ENCODE peak calls at places on chromosomes 4 and X, in ten cellular contexts. Y is NCI-H226; L is ELR; O is MG63; S is naive thymus-derived CD8-positive, alpha-beta T cell; A is stimulated activated CD8-positive, alpha-beta memory T cell treated with anti-CD3 and anti-CD28 coated beads, Interleukin-15, amount 100 ng/mL, for 4 hours; V is DMS153; J is endodermal cell; H is suprapubic skin; M is CD8-positive, alpha-beta T cell. K is an unnamed sample.

GRCh38 chr4:26912069-26912468 is 51.4 kb downstream of the STIM2 start:
- DNase-seq in Y (no peak), L (no peak), O (no peak), S (no peak), A (no peak), V (no peak), J (no peak), H (no peak), M (no peak), K (no peak)

GRCh38 chr4:78687818-78688217 is 88.3 kb upstream of the BMP2K start:
- DNase-seq in Y (no peak), L (no peak), O (no peak), S (no peak), A (no peak), V (no peak), J (no peak), H (no peak), M (no peak), K (no peak)

GRCh38 chr4:89293299-89293698 is 14.3 kb downstream of the GPRIN3 start:
- DNase-seq in Y (no peak), L (no peak), O (no peak), S (no peak), A (no peak), V (no peak), J (no peak), H (no peak), M (no peak), K (no peak)

GRCh38 chrX:68693481-68694410 is 46.3 kb downstream of the STARD8 start:
- DNase-seq in Y (peak), L (peak), O (peak), S (no peak), A (no peak), V (no peak), J (peak), H (peak), M (no peak), K (peak)

GRCh38 chr4:72767903-72768817 is 199.1 kb upstream of the ADAMTS3 start:
- DNase-seq in Y (peak), L (peak), O (no peak), S (no peak), A (no peak), V (no peak), J (no peak), H (no peak), M (no peak), K (no peak)

GRCh38 chr4:186072516-186072915 is 3.6 kb downstream of the TLR3 start:
- DNase-seq in Y (no peak), L (no peak), O (no peak), S (no peak), A (no peak), V (no peak), J (no peak), H (no peak), M (no peak), K (no peak)

GRCh38 chr4:19969492-19969891 is 282.2 kb upstream of the SLIT2 start:
- DNase-seq in Y (no peak), L (peak), O (no peak), S (no peak), A (no peak), V (no peak), J (no peak), H (no peak), M (no peak), K (no peak)

GRCh38 chr4:69894221-69894620 is 34.3 kb upstream of the SULT1E1 start:
- DNase-seq in Y (no peak), L (no peak), O (no peak), S (no peak), A (no peak), V (no peak), J (no peak), H (no peak), M (no peak), K (no peak)

GRCh38 chrX:64394874-64395567 is at the start of gene MTMR8:
- DNase-seq in Y (no peak), L (peak), O (peak), S (peak), A (peak), V (no peak), J (peak), H (peak), M (peak), K (no peak)

GRCh38 chr4:4492161-4492847 is 49.5 kb downstream of the STX18 start:
- DNase-seq in Y (peak), L (peak), O (no peak), S (no peak), A (no peak), V (no peak), J (no peak), H (no peak), M (no peak), K (no peak)

GRCh38 chr4:81736324-81736723 is 264.6 kb upstream of the RASGEF1B start:
- DNase-seq in Y (no peak), L (no peak), O (no peak), S (no peak), A (no peak), V (no peak), J (peak), H (no peak), M (no peak), K (no peak)

GRCh38 chr4:184330008-184330400 is 112.3 kb upstream of the ENPP6 start:
- DNase-seq in Y (no peak), L (no peak), O (no peak), S (no peak), A (no peak), V (no peak), J (no peak), H (peak), M (no peak), K (no peak)

K was measured in DMS79.